ENCODE peak calls at places on chromosome 2, in seven cellular contexts. V is RPMI7951; T is stimulated activated CD4-positive, alpha-beta T cell treated with anti-CD3 and anti-CD28 coated beads, Interleukin-2, amount 100 ng/mL, for 48 hours; Q is bronchial epithelial cell; P is GM13977; C is cardiac fibroblast; Z is activated CD4-positive, alpha-beta T cell treated with anti-CD3 and anti-CD28 coated beads, Interleukin-2, amount 50 U/mL, for 1 hour. G is an unnamed sample.

GRCh38 chr2:72131916-72132841 is 15.5 kb downstream of the CYP26B1 start:
- DNase-seq in T (no peak), Q (no peak), P (no peak), V (no peak), C (no peak), Z (no peak), G (no peak)

GRCh38 chr2:147173186-147173575 is 671.6 kb upstream of the ACVR2A start:
- DNase-seq in Q (peak), V (peak), Z (no peak), C (peak), P (no peak), T (no peak), G (no peak)

GRCh38 chr2:184599875-184600227 is 1.5 kb downstream of the ZNF804A start:
- DNase-seq in P (peak), T (no peak), Q (no peak), Z (no peak), C (no peak), V (no peak), G (no peak)

GRCh38 chr2:181140414-181140813 is 160.0 kb downstream of the UBE2E3 start:
- DNase-seq in Q (no peak), V (peak), C (peak), P (no peak), T (no peak), Z (no peak), G (no peak)

GRCh38 chr2:111945444-111946293 is 47.3 kb downstream of the MERTK start:
- DNase-seq in P (no peak), V (no peak), C (no peak), Z (no peak), T (no peak), Q (no peak), G (no peak)

GRCh38 chr2:28348921-28349320 is 43.7 kb upstream of the FOSL2 start:
- DNase-seq in P (no peak), V (no peak), Z (no peak), T (no peak), Q (no peak), C (no peak), G (no peak)

GRCh38 chr2:196384729-196385128 is 213.4 kb upstream of the STK17B start:
- DNase-seq in C (no peak), P (no peak), Z (no peak), T (no peak), V (no peak), Q (no peak), G (no peak)

GRCh38 chr2:165044505-165045303 is 89.4 kb upstream of the SLC38A11 start:
- DNase-seq in C (no peak), P (no peak), Z (no peak), T (no peak), V (peak), Q (no peak), G (no peak)